ENCODE peak calls at places on chromosome 19, in five cellular contexts. One of them, this sample, is unnamed.

GRCh38 chr19:10419200-10419645 is 1.1 kb upstream of the PDE4A start:
- DNase-seq in K562: peak
- DNase-seq in H1: no peak
- DNase-seq in GM12878: no peak
- DNase-seq in HepG2: no peak
- DNase-seq in this sample: no peak

GRCh38 chr19:41322451-41322850 is 12.5 kb downstream of the CCDC97 start:
- DNase-seq in H1: no peak
- DNase-seq in HepG2: no peak
- DNase-seq in K562: no peak
- DNase-seq in GM12878: no peak
- DNase-seq in this sample: no peak

GRCh38 chr19:40607311-40607871 is 6.2 kb downstream of the LTBP4 start:
- DNase-seq in HepG2: no peak
- DNase-seq in H1: no peak
- DNase-seq in GM12878: no peak
- DNase-seq in K562: no peak
- DNase-seq in this sample: peak

GRCh38 chr19:49638360-49638759 is 1.6 kb downstream of the RRAS start:
- DNase-seq in H1: no peak
- DNase-seq in HepG2: no peak
- DNase-seq in K562: no peak
- DNase-seq in GM12878: no peak
- DNase-seq in this sample: peak

GRCh38 chr19:11031421-11032070 is 57.7 kb upstream of the LDLR start:
- DNase-seq in K562: no peak
- DNase-seq in GM12878: no peak
- DNase-seq in HepG2: no peak
- DNase-seq in H1: no peak
- DNase-seq in this sample: no peak

GRCh38 chr19:14775855-14776254 is 2.5 kb downstream of the ADGRE2 start:
- DNase-seq in HepG2: no peak
- DNase-seq in K562: peak
- DNase-seq in H1: peak
- DNase-seq in GM12878: no peak
- DNase-seq in this sample: peak

GRCh38 chr19:29285878-29286277 is 72.9 kb upstream of the UQCRFS1 start:
- DNase-seq in K562: peak
- DNase-seq in GM12878: no peak
- DNase-seq in H1: peak
- DNase-seq in HepG2: no peak
- DNase-seq in this sample: peak

GRCh38 chr19:1106841-1107654 is 3.3 kb downstream of the GPX4 start:
- DNase-seq in K562: no peak
- DNase-seq in H1: no peak
- DNase-seq in HepG2: peak
- DNase-seq in GM12878: no peak
- DNase-seq in this sample: peak

GRCh38 chr19:54465367-54466109 is 2.0 kb upstream of the LENG9 start:
- DNase-seq in GM12878: no peak
- DNase-seq in K562: no peak
- DNase-seq in H1: no peak
- DNase-seq in HepG2: no peak
- DNase-seq in this sample: peak

GRCh38 chr19:407501-408440 is 1.2 kb downstream of the C2CD4C start:
- DNase-seq in K562: no peak
- DNase-seq in H1: peak
- DNase-seq in GM12878: no peak
- DNase-seq in HepG2: no peak
- DNase-seq in this sample: no peak

GRCh38 chr19:40542197-40542859 is 34.3 kb upstream of the SHKBP1 start:
- DNase-seq in K562: no peak
- DNase-seq in GM12878: no peak
- DNase-seq in H1: no peak
- DNase-seq in HepG2: no peak
- DNase-seq in this sample: no peak

GRCh38 chr19:14432817-14433453 is at the start of gene PKN1:
- DNase-seq in K562: peak
- DNase-seq in H1: peak
- DNase-seq in HepG2: no peak
- DNase-seq in GM12878: no peak
- DNase-seq in this sample: peak

GRCh38 chr19:51333836-51334460 is 8.0 kb downstream of the VSIG10L start:
- DNase-seq in GM12878: no peak
- DNase-seq in H1: no peak
- DNase-seq in HepG2: no peak
- DNase-seq in K562: peak
- DNase-seq in this sample: peak

GRCh38 chr19:31730270-31730669 is 381.0 kb upstream of the TSHZ3 start:
- DNase-seq in HepG2: no peak
- DNase-seq in H1: no peak
- DNase-seq in GM12878: no peak
- DNase-seq in K562: no peak
- DNase-seq in this sample: no peak

GRCh38 chr19:28358604-28359003 is 854.3 kb downstream of the UQCRFS1 start:
- DNase-seq in H1: no peak
- DNase-seq in HepG2: no peak
- DNase-seq in GM12878: no peak
- DNase-seq in K562: no peak
- DNase-seq in this sample: peak

GRCh38 chr19:53782698-53783097 is 41.4 kb downstream of the NLRP12 start:
- DNase-seq in HepG2: no peak
- DNase-seq in GM12878: no peak
- DNase-seq in H1: no peak
- DNase-seq in K562: no peak
- DNase-seq in this sample: peak

GRCh38 chr19:45523642-45524256 is 16.5 kb downstream of the VASP start:
- DNase-seq in GM12878: peak
- DNase-seq in H1: peak
- DNase-seq in K562: peak
- DNase-seq in HepG2: peak
- DNase-seq in this sample: peak

GRCh38 chr19:20279516-20279915 is 112.5 kb downstream of the ZNF486 start:
- DNase-seq in GM12878: no peak
- DNase-seq in K562: no peak
- DNase-seq in HepG2: no peak
- DNase-seq in H1: no peak
- DNase-seq in this sample: no peak

GRCh38 chr19:20278342-20278741 is 111.3 kb downstream of the ZNF486 start:
- DNase-seq in K562: no peak
- DNase-seq in GM12878: no peak
- DNase-seq in H1: no peak
- DNase-seq in HepG2: peak
- DNase-seq in this sample: peak

GRCh38 chr19:20273951-20274578 is 107.1 kb downstream of the ZNF486 start:
- DNase-seq in GM12878: no peak
- DNase-seq in H1: no peak
- DNase-seq in HepG2: no peak
- DNase-seq in K562: no peak
- DNase-seq in this sample: no peak

GRCh38 chr19:20273376-20273775 is 106.4 kb downstream of the ZNF486 start:
- DNase-seq in HepG2: no peak
- DNase-seq in K562: no peak
- DNase-seq in H1: no peak
- DNase-seq in GM12878: no peak
- DNase-seq in this sample: no peak

DNA sequence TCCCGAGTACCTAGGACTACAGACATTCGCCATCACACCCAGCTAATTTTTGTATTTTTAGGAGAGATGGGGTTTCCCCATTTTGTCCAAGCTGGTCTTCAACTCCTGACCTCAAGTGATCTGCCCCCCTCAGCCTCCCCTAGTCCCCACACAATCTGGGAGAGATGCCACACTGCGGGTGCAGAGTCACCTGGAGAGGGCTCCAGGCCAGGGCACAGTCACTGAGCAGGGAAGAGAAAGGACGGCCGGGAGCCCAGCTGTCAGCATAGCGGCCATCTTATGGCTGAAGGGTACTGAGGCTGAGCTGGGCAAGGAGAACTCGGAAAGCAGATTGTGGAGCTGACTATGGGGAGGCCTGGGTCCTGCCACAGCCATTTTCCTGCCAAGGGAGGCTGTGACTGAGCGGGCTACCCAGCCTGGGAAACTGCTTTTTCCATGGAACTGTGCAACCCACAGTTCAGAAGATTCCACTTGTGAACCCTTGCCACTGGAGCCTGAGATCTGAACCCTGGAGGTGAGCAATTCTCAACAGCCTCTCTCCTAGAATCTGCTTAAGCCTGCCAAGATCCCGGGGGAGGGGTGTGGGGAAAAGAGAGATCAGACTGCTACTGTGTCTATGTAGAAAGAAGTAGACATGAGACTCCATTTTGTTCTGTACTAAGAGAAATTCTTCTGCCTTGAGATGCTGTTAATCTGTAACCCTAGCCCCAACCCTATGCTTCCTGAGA is 109.2 kb downstream of the ZNF486 start:
- DNase-seq in K562: no peak
- DNase-seq in HepG2: no peak
- DNase-seq in H1: no peak
- DNase-seq in GM12878: no peak
- DNase-seq in this sample: no peak
- H3K4me2 ChIP-seq in K562: no peak
- H3K4me2 ChIP-seq in HepG2: no peak
- H3K4me2 ChIP-seq in H1: no peak
- H3K4me2 ChIP-seq in GM12878: no peak
- H3K4me2 ChIP-seq in this sample: no peak

DNA sequence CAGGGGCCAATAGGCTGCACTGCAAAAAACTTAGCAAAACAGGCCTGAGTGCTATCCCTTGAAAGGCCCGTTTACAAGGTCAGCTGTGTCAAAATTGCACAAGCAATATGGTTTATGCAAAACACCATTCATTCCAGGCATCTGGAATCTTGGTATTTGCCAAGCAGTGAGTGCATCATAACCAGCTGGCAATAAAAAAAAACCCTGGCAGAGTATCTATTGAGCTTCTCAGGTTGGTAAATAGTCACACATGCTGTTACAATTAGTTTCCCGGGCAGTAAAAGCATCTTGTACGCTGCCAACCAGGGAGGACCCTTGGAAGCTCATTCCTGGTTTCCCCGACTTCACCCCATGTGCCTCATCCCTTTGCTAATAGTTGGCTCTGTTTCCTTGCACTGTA is 21.3 kb downstream of the ZNF77 start:
- DNase-seq in HepG2: peak
- DNase-seq in H1: no peak
- DNase-seq in GM12878: no peak
- DNase-seq in K562: no peak
- DNase-seq in this sample: no peak
- TF ChIP-seq CREB1 in HepG2: no peak
- TF ChIP-seq CREB1 in H1: no peak
- TF ChIP-seq CREB1 in GM12878: no peak
- TF ChIP-seq CREB1 in K562: no peak
- TF ChIP-seq CREB1 in this sample: no peak

GRCh38 chr19:5680437-5681368 is at the start of the genes HSD11B1L and MICOS13:
- DNase-seq in K562: peak
- DNase-seq in GM12878: peak
- DNase-seq in HepG2: peak
- DNase-seq in H1: peak
- DNase-seq in this sample: peak

GRCh38 chr19:5681446-5682292 is 842 bp downstream of the HSD11B1L start:
- DNase-seq in K562: no peak
- DNase-seq in HepG2: no peak
- DNase-seq in H1: no peak
- DNase-seq in GM12878: no peak
- DNase-seq in this sample: no peak

GRCh38 chr19:5680083-5680436 is 256 bp downstream of the MICOS13 start:
- DNase-seq in HepG2: no peak
- DNase-seq in GM12878: no peak
- DNase-seq in H1: no peak
- DNase-seq in K562: no peak
- DNase-seq in this sample: peak

GRCh38 chr19:5683177-5683886 is 2.5 kb downstream of the HSD11B1L start:
- DNase-seq in GM12878: no peak
- DNase-seq in H1: no peak
- DNase-seq in HepG2: no peak
- DNase-seq in K562: no peak
- DNase-seq in this sample: no peak

DNA sequence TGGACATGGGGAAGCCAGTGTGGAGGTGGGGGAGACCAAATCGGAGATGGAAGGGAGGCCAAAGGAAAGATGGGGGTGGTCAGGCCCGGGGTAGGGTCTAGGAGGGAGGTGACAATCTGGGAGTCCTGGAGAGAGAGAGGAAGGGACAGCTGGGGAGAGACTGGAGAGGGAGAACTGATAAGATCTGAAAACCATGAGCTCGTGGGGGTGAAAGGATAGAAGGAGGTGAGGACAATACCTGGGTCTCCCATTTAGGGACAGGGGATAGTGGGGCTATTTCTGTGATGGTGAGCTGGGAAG is 1.4 kb downstream of the HSD11B1L start:
- DNase-seq in GM12878: no peak
- DNase-seq in HepG2: no peak
- DNase-seq in K562: no peak
- DNase-seq in H1: no peak
- DNase-seq in this sample: no peak
- H3K4me2 ChIP-seq in GM12878: no peak
- H3K4me2 ChIP-seq in HepG2: no peak
- H3K4me2 ChIP-seq in K562: no peak
- H3K4me2 ChIP-seq in H1: no peak
- H3K4me2 ChIP-seq in this sample: no peak

GRCh38 chr19:16281743-16282142 is 42.9 kb upstream of the KLF2 start:
- DNase-seq in H1: no peak
- DNase-seq in K562: no peak
- DNase-seq in GM12878: no peak
- DNase-seq in HepG2: no peak
- DNase-seq in this sample: no peak

GRCh38 chr19:16288544-16288943 is 36.1 kb upstream of the KLF2 start:
- DNase-seq in K562: no peak
- DNase-seq in H1: no peak
- DNase-seq in GM12878: no peak
- DNase-seq in HepG2: no peak
- DNase-seq in this sample: no peak

GRCh38 chr19:16285769-16286564 is 38.7 kb upstream of the KLF2 start:
- DNase-seq in H1: peak
- DNase-seq in GM12878: no peak
- DNase-seq in K562: peak
- DNase-seq in HepG2: no peak
- DNase-seq in this sample: peak

GRCh38 chr19:16283103-16283469 is 41.5 kb upstream of the KLF2 start:
- DNase-seq in K562: no peak
- DNase-seq in H1: no peak
- DNase-seq in GM12878: no peak
- DNase-seq in HepG2: no peak
- DNase-seq in this sample: no peak
- TF ChIP-seq CREB1 in K562: no peak
- TF ChIP-seq CREB1 in H1: no peak
- TF ChIP-seq CREB1 in GM12878: no peak
- TF ChIP-seq CREB1 in HepG2: no peak
- TF ChIP-seq CREB1 in this sample: no peak

GRCh38 chr19:5165697-5166019 is 175.0 kb downstream of the PTPRS start:
- DNase-seq in GM12878: no peak
- DNase-seq in H1: no peak
- DNase-seq in K562: peak
- DNase-seq in HepG2: no peak
- DNase-seq in this sample: no peak
- H3K4me2 ChIP-seq in GM12878: no peak
- H3K4me2 ChIP-seq in H1: no peak
- H3K4me2 ChIP-seq in K562: peak
- H3K4me2 ChIP-seq in HepG2: no peak
- H3K4me2 ChIP-seq in this sample: no peak

GRCh38 chr19:35295792-35296462 is 4.0 kb downstream of the MAG start:
- DNase-seq in K562: peak
- DNase-seq in GM12878: no peak
- DNase-seq in H1: peak
- DNase-seq in HepG2: no peak
- DNase-seq in this sample: peak
- TF ChIP-seq CREB1 in K562: no peak
- TF ChIP-seq CREB1 in GM12878: peak
- TF ChIP-seq CREB1 in H1: no peak
- TF ChIP-seq CREB1 in HepG2: no peak
- TF ChIP-seq CREB1 in this sample: no peak